ENCODE peak calls at places on chromosomes 7 and 10, in six cellular contexts. J is stimulated activated CD4-positive, alpha-beta T cell treated with anti-CD3 and anti-CD28 coated beads, Interleukin-2, amount 100 ng/mL, for 24 hours; A is upper lobe of right lung; S is HuH-7; R is right lobe of liver; O is iris pigment epithelial cell. X is an unnamed sample.

GRCh38 chr10:27143686-27144085 is 10.5 kb downstream of the YME1L1 start:
- DNase-seq in A (no peak), R (no peak), J (no peak), O (no peak), S (no peak), X (no peak)

GRCh38 chr7:91512958-91513357 is 248.7 kb downstream of the FZD1 start:
- DNase-seq in R (no peak), S (no peak), O (peak), A (no peak), J (no peak), X (no peak)

GRCh38 chr10:30542001-30542861 is 87.3 kb downstream of the LYZL2 start:
- DNase-seq in J (no peak), S (peak), R (no peak), A (no peak), O (peak), X (no peak)

GRCh38 chr10:77899080-77899477 is 27.5 kb downstream of the DLG5 start:
- DNase-seq in R (no peak), O (peak), S (no peak), A (no peak), J (no peak), X (no peak)

GRCh38 chr7:41010967-41011366 is 691.9 kb downstream of the INHBA start:
- DNase-seq in A (no peak), S (no peak), R (no peak), J (no peak), O (no peak), X (no peak)

GRCh38 chr10:100742067-100742771 is 3.2 kb upstream of the PAX2 start:
- DNase-seq in A (no peak), J (no peak), S (no peak), O (no peak), R (no peak), X (peak)

GRCh38 chr7:119010635-119011034 is 786.1 kb downstream of the ANKRD7 start:
- DNase-seq in J (no peak), S (no peak), R (no peak), A (no peak), O (no peak), X (no peak)

GRCh38 chr7:96330193-96330592 is 8.3 kb upstream of the SLC25A13 start:
- DNase-seq in A (no peak), R (no peak), J (no peak), O (no peak), S (no peak), X (no peak)

GRCh38 chr7:28575241-28575643 is 162.9 kb downstream of the CREB5 start:
- DNase-seq in O (no peak), A (no peak), J (no peak), R (no peak), S (no peak), X (no peak)

GRCh38 chr7:24755541-24756416 is 1.5 kb downstream of the GSDME start:
- DNase-seq in R (no peak), A (no peak), S (no peak), J (peak), O (peak), X (no peak)

GRCh38 chr7:108246227-108246837 is 116.2 kb upstream of the LAMB4 start:
- DNase-seq in S (peak), R (no peak), A (no peak), O (peak), J (no peak), X (peak)

GRCh38 chr10:125628251-125629049 is 54.5 kb downstream of the TEX36 start:
- DNase-seq in R (no peak), O (no peak), A (no peak), J (no peak), S (no peak), X (no peak)

GRCh38 chr10:95290446-95290800 is 380 bp downstream of the PDLIM1 start:
- DNase-seq in O (no peak), A (no peak), R (peak), J (no peak), S (no peak), X (peak)

GRCh38 chr10:5376450-5376849 is 11.7 kb downstream of the UCN3 start:
- DNase-seq in J (no peak), A (no peak), S (no peak), R (no peak), O (no peak), X (peak)

GRCh38 chr10:77007836-77008235 is 629.8 kb downstream of the KCNMA1 start:
- DNase-seq in A (no peak), S (no peak), R (no peak), O (no peak), J (no peak), X (no peak)